ENCODE peak calls at places on chromosomes 13 and 19, in eight cellular contexts. C, Q, A, N, V, D, U and R are unnamed samples.

GRCh38 chr19:38726761-38727301 is 17.4 kb downstream of the CAPN12 start:
- DNase-seq in D (no peak), C (no peak), U (no peak), V (no peak), A (no peak), Q (no peak), N (no peak), R (no peak)

GRCh38 chr19:14554382-14554812 is 17.5 kb downstream of the NDUFB7 start:
- DNase-seq in N (no peak), A (peak), V (peak), Q (no peak), C (no peak), U (no peak), D (peak), R (peak)

GRCh38 chr19:51448011-51448744 is 10.1 kb downstream of the SIGLEC8 start:
- DNase-seq in Q (no peak), N (peak), D (no peak), V (no peak), C (peak), A (no peak), U (no peak), R (no peak)

GRCh38 chr19:57034544-57034943 is 85.2 kb upstream of the USP29 start:
- DNase-seq in N (no peak), Q (no peak), V (no peak), A (no peak), C (no peak), D (no peak), U (no peak), R (no peak)

GRCh38 chr13:19860884-19861655 is 2.4 kb downstream of the ZMYM5 start:
- DNase-seq in U (peak), Q (no peak), C (no peak), D (no peak), A (no peak), N (peak), V (peak), R (peak)

GRCh38 chr19:45865269-45865948 is 1.3 kb downstream of the FOXA3 start:
- DNase-seq in D (no peak), Q (no peak), U (no peak), V (no peak), N (no peak), C (no peak), A (no peak), R (no peak)

GRCh38 chr13:38819053-38819452 is 132.2 kb downstream of the FREM2 start:
- DNase-seq in Q (no peak), C (no peak), A (peak), V (peak), U (no peak), D (peak), N (peak), R (peak)

GRCh38 chr19:16118489-16119033 is 6.9 kb downstream of the RAB8A start:
- DNase-seq in C (peak), D (no peak), U (no peak), V (no peak), Q (no peak), A (peak), N (no peak), R (no peak)

GRCh38 chr13:26721251-26721939 is 39.2 kb downstream of the GPR12 start:
- DNase-seq in Q (peak), C (peak), D (no peak), V (no peak), U (no peak), N (peak), A (peak), R (no peak)

GRCh38 chr13:43346427-43346826 is 323.0 kb downstream of the DNAJC15 start:
- DNase-seq in D (no peak), N (no peak), C (no peak), A (no peak), U (no peak), Q (no peak), V (no peak), R (no peak)

GRCh38 chr13:73984949-73985691 is 149.1 kb downstream of the KLF12 start:
- DNase-seq in Q (peak), U (no peak), N (no peak), V (no peak), D (peak), C (peak), A (peak), R (no peak)

GRCh38 chr13:110886475-110887241 is 28.2 kb downstream of the ANKRD10 start:
- DNase-seq in C (no peak), N (no peak), V (no peak), D (no peak), U (no peak), Q (no peak), A (no peak), R (no peak)

GRCh38 chr19:51365211-51366049 is 758 bp downstream of the ETFB start:
- DNase-seq in A (peak), N (peak), Q (no peak), C (no peak), V (peak), D (no peak), U (peak), R (peak)

GRCh38 chr19:1481224-1481892 is 2.3 kb upstream of the C19orf25 start:
- DNase-seq in C (no peak), N (no peak), Q (no peak), A (no peak), U (no peak), V (no peak), D (no peak), R (no peak)

GRCh38 chr13:106566682-106567420 is 1.1 kb downstream of the ARGLU1 start:
- DNase-seq in Q (peak), A (peak), V (peak), C (peak), U (peak), D (peak), N (peak), R (peak)

GRCh38 chr19:10566658-10567410 is 1.0 kb upstream of the KRI1 start:
- DNase-seq in Q (peak), D (no peak), U (no peak), N (no peak), V (no peak), A (no peak), C (peak), R (no peak)

GRCh38 chr13:77325371-77325941 is 1.4 kb downstream of the MYCBP2 start:
- DNase-seq in Q (no peak), C (no peak), U (no peak), N (peak), A (no peak), V (peak), D (no peak), R (peak)

GRCh38 chr13:67554746-67555452 is 324.8 kb upstream of the PCDH9 start:
- DNase-seq in D (no peak), Q (no peak), V (no peak), C (no peak), A (no peak), N (no peak), U (peak), R (no peak)

GRCh38 chr13:43878897-43879322 is 630 bp downstream of the CCDC122 start:
- DNase-seq in N (peak), V (peak), U (peak), Q (peak), C (peak), D (no peak), A (peak), R (peak)

GRCh38 chr13:44437356-44438233 is 64.0 kb downstream of the SERP2 start:
- DNase-seq in C (no peak), A (no peak), D (peak), N (peak), U (peak), Q (no peak), V (peak), R (peak)

GRCh38 chr19:35636651-35637050 is 4.9 kb upstream of the ETV2 start:
- DNase-seq in N (no peak), Q (no peak), C (no peak), D (no peak), A (no peak), U (no peak), V (no peak), R (no peak)

GRCh38 chr19:49362048-49362925 is at the start of gene TEAD2:
- DNase-seq in V (peak), D (no peak), N (peak), Q (no peak), A (no peak), C (no peak), U (peak), R (peak)

GRCh38 chr19:48274173-48274572 is 4.3 kb downstream of the ZNF114 start:
- DNase-seq in Q (no peak), U (peak), C (no peak), V (no peak), D (no peak), A (no peak), N (peak), R (no peak)

GRCh38 chr19:1325568-1326294 is 40.1 kb downstream of the EFNA2 start:
- DNase-seq in V (no peak), U (no peak), N (no peak), C (no peak), A (no peak), D (no peak), Q (no peak), R (no peak)

GRCh38 chr13:110869805-110870706 is 44.8 kb downstream of the ANKRD10 start:
- DNase-seq in D (no peak), C (peak), N (peak), A (peak), V (peak), U (peak), Q (no peak), R (peak)